ENCODE peak calls at places on chromosomes 3 and 15, in eight cellular contexts. E is head of caudate nucleus; Z is naive thymus-derived CD4-positive, alpha-beta T cell; A is pulmonary artery endothelial cell; I is amniotic epithelial cell; U is stimulated activated CD8-positive, alpha-beta memory T cell treated with anti-CD3 and anti-CD28 coated beads, Interleukin-4, amount 100 ng/mL, for 1 hour; P is GM06990; N is KBM-7. Y is an unnamed sample.

GRCh38 chr3:187000711-187001151 is 70.4 kb downstream of the ST6GAL1 start:
- DNase-seq in E (no peak), Z (no peak), A (no peak), I (no peak), U (no peak), P (peak), N (no peak), Y (no peak)

GRCh38 chr3:167918686-167919085 is 177.0 kb downstream of the GOLIM4 start:
- DNase-seq in E (no peak), Z (no peak), A (no peak), I (no peak), U (no peak), P (no peak), N (no peak), Y (no peak)

GRCh38 chr3:144821583-144821982 is 850.0 kb downstream of the DIPK2A start:
- DNase-seq in E (no peak), Z (no peak), A (no peak), I (peak), U (no peak), P (no peak), N (no peak), Y (no peak)

GRCh38 chr3:33139996-33140395 is 26.2 kb downstream of the CRTAP start:
- DNase-seq in E (no peak), Z (no peak), A (no peak), I (peak), U (no peak), P (no peak), N (no peak), Y (no peak)

GRCh38 chr3:181292984-181293383 is 303.4 kb upstream of the DNAJC19 start:
- DNase-seq in E (no peak), Z (no peak), A (no peak), I (peak), U (no peak), P (peak), N (no peak), Y (no peak)

GRCh38 chr3:176352716-176353334 is 844.5 kb downstream of the TBL1XR1 start:
- DNase-seq in E (no peak), Z (no peak), A (no peak), I (no peak), U (no peak), P (no peak), N (no peak), Y (no peak)

GRCh38 chr3:71436337-71436736 is 147.2 kb downstream of the FOXP1 start:
- DNase-seq in E (no peak), Z (no peak), A (no peak), I (no peak), U (no peak), P (no peak), N (no peak), Y (no peak)

GRCh38 chr15:64527263-64527984 is 67.0 kb downstream of the ZNF609 start:
- DNase-seq in E (no peak), Z (no peak), A (no peak), I (peak), U (no peak), P (no peak), N (peak), Y (no peak)

GRCh38 chr3:49020335-49021212 is 1.3 kb upstream of the NDUFAF3 start:
- DNase-seq in E (no peak), Z (no peak), A (no peak), I (no peak), U (no peak), P (peak), N (peak), Y (peak)

GRCh38 chr3:42493126-42493797 is 9.2 kb upstream of the VIPR1 start:
- DNase-seq in E (no peak), Z (no peak), A (no peak), I (no peak), U (no peak), P (no peak), N (no peak), Y (no peak)

GRCh38 chr15:78322243-78322642 is 17.9 kb upstream of the CRABP1 start:
- DNase-seq in E (no peak), Z (no peak), A (peak), I (peak), U (no peak), P (no peak), N (no peak), Y (no peak)

GRCh38 chr15:89462198-89462912 is 34.0 kb downstream of the RHCG start:
- DNase-seq in E (peak), Z (no peak), A (no peak), I (peak), U (no peak), P (no peak), N (peak), Y (no peak)

Y was measured in pancreas.